ENCODE peak calls at places on chromosomes 2 and 18, in five cellular contexts. N is uterus, J is ovary, T is endothelial cell of umbilical vein, R is A549. E is an unnamed sample.

GRCh38 chr2:28447943-28448737 is 47.7 kb upstream of the PLB1 start:
- DNase-seq in J (no peak), N (no peak), R (no peak), T (no peak), E (no peak)

GRCh38 chr18:38077219-38077618 is 511.6 kb upstream of the CELF4 start:
- DNase-seq in N (no peak), R (no peak), T (no peak), J (no peak), E (no peak)

GRCh38 chr18:32025744-32026143 is 7.1 kb downstream of the RNF125 start:
- DNase-seq in N (no peak), T (no peak), R (no peak), J (no peak), E (no peak)

GRCh38 chr2:133657591-133657990 is 89.3 kb upstream of the NCKAP5 start:
- DNase-seq in T (no peak), J (no peak), R (no peak), N (no peak), E (no peak)

GRCh38 chr2:127094509-127095366 is 12.2 kb downstream of the BIN1 start:
- DNase-seq in J (peak; percentile 54), N (peak; percentile 68), R (peak; percentile 43), T (no peak), E (peak; percentile 89)

GRCh38 chr2:233867993-233868532 is at the start of gene MSL3B:
- DNase-seq in T (peak; percentile 70), R (peak; percentile 64), N (peak; percentile 18), J (peak; percentile 28), E (peak; percentile 83)

GRCh38 chr2:217892560-217892959 is 110.2 kb downstream of the TNS1 start:
- DNase-seq in T (no peak), N (no peak), J (no peak), R (no peak), E (no peak)

GRCh38 chr18:55395811-55396210 is 192.2 kb downstream of the TCF4 start:
- DNase-seq in T (no peak), J (no peak), R (no peak), N (no peak), E (no peak)

GRCh38 chr18:75003764-75004690 is 204.9 kb downstream of the PTGR3 start:
- DNase-seq in J (no peak), T (no peak), N (no peak), R (no peak), E (no peak)

GRCh38 chr2:232321156-232321816 is 57.3 kb upstream of the ALPP start:
- DNase-seq in N (peak; percentile 6), T (no peak), J (no peak), R (no peak), E (no peak)

GRCh38 chr2:105236060-105236424 is 5.5 kb upstream of the GPR45 start:
- DNase-seq in R (no peak), T (no peak), J (no peak), N (no peak), E (no peak)

GRCh38 chr2:1782514-1782913 is 38.2 kb upstream of the PXDN start:
- DNase-seq in R (no peak), J (no peak), T (no peak), N (no peak), E (peak; percentile 64)

GRCh38 chr2:216501854-216502253 is 3.2 kb downstream of the RPL37A start:
- DNase-seq in T (no peak), J (no peak), R (no peak), N (no peak), E (no peak)

GRCh38 chr2:3539836-3540235 is 18.3 kb downstream of the RNASEH1 start:
- DNase-seq in N (no peak), T (no peak), R (no peak), J (no peak), E (no peak)

GRCh38 chr2:127891806-127892205 is 6.0 kb upstream of the AMMECR1L start:
- DNase-seq in R (no peak), T (no peak), J (no peak), N (no peak), E (peak; percentile 47)

GRCh38 chr2:136381722-136382633 is 264.0 kb upstream of the CXCR4 start:
- DNase-seq in J (no peak), T (no peak), N (no peak), R (no peak), E (peak; percentile 84)

GRCh38 chr2:216606551-216607527 is 26.4 kb upstream of the IGFBP2 start:
- DNase-seq in N (no peak), T (no peak), R (no peak), J (no peak), E (peak; percentile 82)

GRCh38 chr2:10720306-10720705 is 1.1 kb upstream of the ATP6V1C2 start:
- DNase-seq in R (no peak), N (no peak), J (no peak), T (no peak), E (no peak)

GRCh38 chr2:10721344-10722251 is at the start of gene ATP6V1C2:
- DNase-seq in J (no peak), N (no peak), R (peak; percentile 40), T (no peak), E (peak; percentile 80)

GRCh38 chr2:10722252-10722825 is 909 bp downstream of the ATP6V1C2 start:
- DNase-seq in J (no peak), R (no peak), T (no peak), N (no peak), E (no peak)

GRCh38 chr2:10717630-10718029 is 3.8 kb upstream of the ATP6V1C2 start:
- DNase-seq in R (no peak), N (no peak), J (no peak), T (peak; percentile 87), E (peak; percentile 22)

GRCh38 chr2:10720983-10721343 is 467 bp upstream of the ATP6V1C2 start:
- DNase-seq in R (no peak), J (no peak), N (no peak), T (no peak), E (no peak)
- H3K4me3 ChIP-seq in R (peak overlapping the region; percentile 54), J (peak overlapping the region; percentile 21), N (no peak overlapping the region), T (peak overlapping the region; percentile 42), E (peak overlapping the region; percentile 42)

GRCh38 chr2:191018048-191018447 is 4.1 kb upstream of the STAT1 start:
- DNase-seq in T (no peak), N (no peak), R (no peak), J (no peak), E (no peak)

GRCh38 chr2:191020742-191021381 is 6.9 kb upstream of the STAT1 start:
- DNase-seq in T (no peak), J (no peak), R (peak; percentile 17), N (peak; percentile 58), E (no peak)

GRCh38 chr2:191018663-191019119 is 4.7 kb upstream of the STAT1 start:
- DNase-seq in N (no peak), R (no peak), J (no peak), T (no peak), E (no peak)

GRCh38 chr2:191023235-191023679 is 9.3 kb upstream of the STAT1 start:
- DNase-seq in J (no peak), R (no peak), T (peak; percentile 91), N (no peak), E (no peak)

DNA sequence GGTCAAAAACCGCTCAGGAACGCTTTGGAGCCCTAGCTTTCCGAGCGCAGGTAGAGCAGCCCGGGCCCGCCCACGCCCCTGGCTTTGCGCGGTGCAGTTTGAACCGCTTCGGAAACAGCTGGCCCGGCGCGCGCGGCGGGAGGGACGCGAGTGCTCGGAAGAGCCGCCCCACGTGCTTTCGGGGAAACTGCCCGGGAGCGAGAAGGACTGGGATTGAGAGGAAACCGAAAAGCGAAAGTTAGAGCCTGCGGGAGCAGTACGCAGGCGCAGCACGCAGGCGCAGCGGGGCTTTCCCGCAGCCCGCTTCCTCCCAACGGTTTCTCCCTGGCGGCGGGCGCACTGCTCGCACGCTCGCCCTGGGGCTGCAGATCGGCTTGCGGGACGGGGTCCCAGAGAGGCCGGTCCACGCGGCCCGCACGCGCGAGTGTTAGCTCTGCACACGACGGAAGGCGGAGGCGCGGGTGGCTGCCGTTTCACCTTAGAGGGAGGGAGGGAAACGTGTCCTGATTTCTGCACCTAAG is 6.3 kb upstream of the STAT1 start:
- DNase-seq in R (peak; percentile 95), T (peak; percentile 99), N (peak; percentile 97), J (peak; percentile 97), E (peak; percentile 98)
- TF ChIP-seq POLR2A in R (peak; percentile 90), T (peak; percentile 97), N (peak; percentile 69), J (peak; percentile 59), E (peak; percentile 63)

GRCh38 chr2:15940661-15941482 is 522 bp downstream of the MYCN start:
- DNase-seq in R (peak; percentile 32), T (peak; percentile 11), J (peak; percentile 29), N (no peak), E (no peak)

GRCh38 chr2:15939556-15939853 is 845 bp upstream of the MYCN start:
- DNase-seq in N (no peak), T (no peak), J (peak; percentile 82), R (peak; percentile 70), E (peak; percentile 85)

GRCh38 chr2:15938803-15939555 is 1.4 kb upstream of the MYCN start:
- DNase-seq in R (no peak), N (no peak), J (no peak), T (no peak), E (no peak)

GRCh38 chr2:15941483-15941853 is 1.1 kb downstream of the MYCN start:
- DNase-seq in N (no peak), T (no peak), R (peak; percentile 25), J (peak; percentile 34), E (no peak)

DNA sequence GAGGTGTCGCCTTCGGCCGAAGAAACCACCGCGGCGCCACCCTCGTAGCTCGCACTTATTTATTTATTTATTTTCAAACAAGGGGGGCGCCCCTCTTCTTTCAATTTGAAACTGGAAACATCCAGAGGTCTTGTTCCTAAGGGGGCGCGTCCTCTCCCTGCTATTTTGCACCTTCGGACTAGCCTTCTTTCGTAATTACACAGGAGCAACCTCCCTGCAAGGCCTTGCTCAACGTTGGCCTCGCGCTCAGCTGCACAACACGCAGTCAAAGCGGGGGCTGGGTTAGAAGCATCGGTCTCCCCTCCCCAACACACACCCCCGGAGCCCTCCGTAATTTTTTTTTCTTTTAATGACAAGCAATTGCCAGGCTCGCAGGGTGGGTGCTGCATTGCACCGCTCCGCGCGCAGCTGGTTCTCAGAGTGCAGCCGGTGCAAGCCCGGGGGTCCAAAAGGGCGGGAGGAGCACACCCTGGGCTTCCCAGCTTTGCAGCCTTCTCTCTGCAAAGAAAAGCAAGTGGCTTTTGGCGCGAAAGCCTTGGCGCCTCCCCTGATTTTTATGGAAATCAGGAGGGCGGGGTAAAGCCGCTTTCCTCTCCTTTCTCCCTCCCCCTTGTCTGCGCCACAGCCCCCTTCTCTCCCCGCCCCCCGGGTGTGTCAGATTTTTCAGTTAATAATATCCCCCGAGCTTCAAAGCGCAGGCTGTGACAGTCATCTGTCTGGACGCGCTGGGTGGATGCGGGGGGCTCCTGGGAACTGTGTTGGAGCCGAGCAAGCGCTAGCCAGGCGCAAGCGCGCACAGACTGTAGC is at the start of gene MYCN:
- DNase-seq in J (peak; percentile 59), N (peak; percentile 60), T (peak; percentile 59), R (peak; percentile 44), E (no peak)
- H3K4me3 ChIP-seq in J (peak within 1 kb of the TSS; percentile 44), N (peak within 1 kb of the TSS; percentile 44), T (peak within 1 kb of the TSS; percentile 2), R (peak within 1 kb of the TSS; percentile 37), E (peak within 1 kb of the TSS; percentile 32)

DNA sequence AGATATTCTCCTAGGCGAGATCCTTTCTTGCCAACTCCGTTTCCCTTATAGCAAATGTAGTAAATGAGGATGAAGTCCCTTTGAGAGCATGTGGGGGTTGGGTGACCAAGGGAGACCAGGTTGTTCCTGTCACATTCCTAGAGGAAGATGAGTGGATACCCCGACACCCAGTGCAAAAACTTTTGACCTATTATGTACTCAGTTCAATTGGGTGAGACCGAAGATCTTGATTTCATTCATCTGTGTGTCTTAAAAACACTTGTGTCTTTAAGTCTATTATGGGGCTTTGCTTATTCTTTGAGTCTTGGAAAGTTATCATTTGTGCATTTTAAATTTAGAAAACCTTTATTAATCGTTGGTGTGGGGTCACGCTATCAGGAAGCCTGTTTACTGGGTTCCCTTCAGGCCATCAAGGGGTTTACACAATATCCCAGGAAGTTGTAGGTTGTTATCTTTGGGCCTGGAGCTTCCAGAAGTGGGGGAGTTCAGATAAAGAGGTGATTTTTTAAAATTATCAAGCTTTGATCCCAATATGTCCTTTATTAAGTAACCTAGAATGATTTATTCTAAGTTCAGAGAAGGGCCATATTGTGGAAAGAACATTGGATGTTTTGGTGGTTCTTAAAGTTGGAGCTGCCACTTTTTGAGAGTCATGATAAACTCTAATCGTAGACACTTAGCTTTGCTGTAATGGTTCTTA is 2.8 kb downstream of the RHOB start:
- DNase-seq in J (no peak), N (no peak), R (peak; percentile 49), T (peak; percentile 69), E (no peak)
- TF ChIP-seq POLR2A in J (peak; percentile 7), N (no peak), R (no peak), T (peak; percentile 9), E (no peak)

E was measured in spleen.